ENCODE peak calls at places on chromosomes 7 and 10, in eight cellular contexts. G, W, L, J, X, B, O and U are unnamed samples.

GRCh38 chr10:71831646-71832552 is 19.2 kb downstream of the PSAP start:
- DNase-seq in O (peak; percentile 42), X (no peak), B (no peak), J (peak; percentile 67), G (no peak), W (no peak), L (peak; percentile 54), U (peak; percentile 81)

GRCh38 chr7:48528689-48529088 is 357.4 kb downstream of the ABCA13 start:
- DNase-seq in G (no peak), J (no peak), W (peak; percentile 47), B (peak; percentile 71), X (no peak), O (no peak), L (no peak), U (no peak)

GRCh38 chr7:43756368-43757072 is 2.0 kb upstream of the BLVRA start:
- DNase-seq in G (peak; percentile 16), W (no peak), B (no peak), L (peak; percentile 85), O (no peak), J (peak; percentile 48), X (no peak), U (no peak)

GRCh38 chr10:69974551-69975155 is 78.0 kb upstream of the MACROH2A2 start:
- DNase-seq in W (no peak), G (no peak), B (no peak), O (no peak), X (no peak), L (peak; percentile 91), J (no peak), U (no peak)

GRCh38 chr10:122127943-122128342 is 139.0 kb downstream of the TACC2 start:
- DNase-seq in G (no peak), W (no peak), O (no peak), B (peak; percentile 67), X (no peak), L (peak; percentile 59), J (peak; percentile 25), U (no peak)

GRCh38 chr7:12386237-12386839 is 17.3 kb downstream of the VWDE start:
- DNase-seq in X (no peak), O (no peak), G (no peak), W (no peak), B (no peak), L (no peak), J (no peak), U (no peak)

GRCh38 chr7:100655908-100656674 is at the start of gene ACTL6B:
- DNase-seq in G (peak; percentile 57), X (no peak), J (no peak), W (peak; percentile 95), L (peak; percentile 18), B (peak; percentile 95), O (peak; percentile 21), U (peak; percentile 73)

GRCh38 chr10:70729763-70730357 is 55.3 kb downstream of the TBATA start:
- DNase-seq in G (peak; percentile 42), B (peak; percentile 66), J (no peak), L (no peak), X (no peak), O (peak; percentile 14), W (no peak), U (no peak)

GRCh38 chr7:14950013-14950412 is 47.5 kb upstream of the DGKB start:
- DNase-seq in O (no peak), B (no peak), J (peak; percentile 65), L (no peak), W (no peak), X (no peak), G (no peak), U (peak; percentile 8)

GRCh38 chr7:98116656-98117461 is 10.2 kb downstream of the LMTK2 start:
- DNase-seq in J (peak; percentile 54), W (no peak), G (no peak), L (peak; percentile 75), B (no peak), X (no peak), O (no peak), U (no peak)

GRCh38 chr7:22668971-22669401 is 58.0 kb upstream of the IL6 start:
- DNase-seq in G (no peak), O (no peak), X (no peak), L (no peak), B (peak; percentile 75), W (peak; percentile 67), J (peak; percentile 38), U (no peak)

GRCh38 chr10:88450201-88450600 is 132.9 kb downstream of the RNLS start:
- DNase-seq in X (no peak), W (no peak), O (no peak), B (peak; percentile 72), L (no peak), G (no peak), J (no peak), U (no peak)

GRCh38 chr7:154914580-154915380 is 88.1 kb downstream of the PAXIP1 start:
- DNase-seq in W (peak; percentile 56), X (no peak), G (no peak), L (no peak), J (no peak), O (no peak), B (peak; percentile 74), U (no peak)

GRCh38 chr7:89797965-89798598 is 356.2 kb upstream of the STEAP1 start:
- DNase-seq in O (no peak), J (no peak), X (no peak), B (no peak), L (no peak), G (no peak), W (no peak), U (no peak)

GRCh38 chr10:122864901-122865300 is 14.5 kb downstream of the FAM24B start:
- DNase-seq in J (peak; percentile 84), X (no peak), G (no peak), B (no peak), W (no peak), L (peak; percentile 59), O (no peak), U (peak; percentile 61)

GRCh38 chr10:44864042-44864436 is 47.1 kb upstream of the TMEM72 start:
- DNase-seq in J (peak; percentile 37), B (peak; percentile 83), O (peak; percentile 32), L (no peak), X (peak; percentile 59), G (peak; percentile 41), W (peak; percentile 73), U (no peak)

GRCh38 chr7:135747366-135747765 is 1.2 kb downstream of the FAM180A start:
- DNase-seq in X (no peak), J (no peak), L (no peak), W (no peak), O (no peak), B (no peak), G (no peak), U (no peak)

GRCh38 chr10:125011171-125011925 is 69.4 kb downstream of the ZRANB1 start:
- DNase-seq in W (no peak), J (peak; percentile 25), B (no peak), G (no peak), O (no peak), X (no peak), L (no peak), U (peak; percentile 21)
- H3K27ac ChIP-seq in W (peak overlapping the region; percentile 69), J (no peak overlapping the region), B (no peak overlapping the region), G (no peak overlapping the region), O (no peak overlapping the region), X (peak overlapping the region; percentile 89), L (no peak overlapping the region), U (peak overlapping the region; percentile 36)

GRCh38 chr10:34745244-34745643 is 69.9 kb downstream of the PARD3 start:
- DNase-seq in J (no peak), W (no peak), L (no peak), O (no peak), X (no peak), G (no peak), B (no peak), U (no peak)

GRCh38 chr10:34748357-34748756 is 66.7 kb downstream of the PARD3 start:
- DNase-seq in W (no peak), J (no peak), G (no peak), O (no peak), L (no peak), X (no peak), B (no peak), U (no peak)

GRCh38 chr10:34744590-34744989 is 70.5 kb downstream of the PARD3 start:
- DNase-seq in W (no peak), O (no peak), G (no peak), B (no peak), X (no peak), L (no peak), J (no peak), U (no peak)

GRCh38 chr10:34743804-34744203 is 71.3 kb downstream of the PARD3 start:
- DNase-seq in X (peak; percentile 68), W (no peak), J (no peak), O (peak; percentile 33), B (no peak), L (peak; percentile 34), G (no peak), U (peak; percentile 88)

GRCh38 chr10:34746094-34746493 is 69.0 kb downstream of the PARD3 start:
- DNase-seq in J (peak; percentile 61), O (no peak), W (no peak), B (no peak), G (no peak), L (no peak), X (no peak), U (no peak)
- TF ChIP-seq CTCF in J (no peak), O (no peak), W (no peak), B (no peak), G (no peak), L (no peak), X (no peak), U (no peak)

GRCh38 chr10:17212802-17213204 is 11.3 kb upstream of the TRDMT1 start:
- DNase-seq in X (no peak), B (no peak), J (no peak), O (no peak), L (no peak), G (no peak), W (no peak), U (no peak)

GRCh38 chr10:17209302-17209701 is 7.8 kb upstream of the TRDMT1 start:
- DNase-seq in O (no peak), G (no peak), L (no peak), J (no peak), W (no peak), B (no peak), X (no peak), U (no peak)

GRCh38 chr10:17210361-17210760 is 8.9 kb upstream of the TRDMT1 start:
- DNase-seq in W (no peak), B (no peak), L (peak; percentile 44), O (no peak), J (no peak), G (no peak), X (no peak), U (no peak)

GRCh38 chr10:17206210-17206709 is 4.8 kb upstream of the TRDMT1 start:
- DNase-seq in L (peak; percentile 93), X (no peak), B (no peak), W (no peak), G (no peak), O (no peak), J (peak; percentile 67), U (peak; percentile 30)

DNA sequence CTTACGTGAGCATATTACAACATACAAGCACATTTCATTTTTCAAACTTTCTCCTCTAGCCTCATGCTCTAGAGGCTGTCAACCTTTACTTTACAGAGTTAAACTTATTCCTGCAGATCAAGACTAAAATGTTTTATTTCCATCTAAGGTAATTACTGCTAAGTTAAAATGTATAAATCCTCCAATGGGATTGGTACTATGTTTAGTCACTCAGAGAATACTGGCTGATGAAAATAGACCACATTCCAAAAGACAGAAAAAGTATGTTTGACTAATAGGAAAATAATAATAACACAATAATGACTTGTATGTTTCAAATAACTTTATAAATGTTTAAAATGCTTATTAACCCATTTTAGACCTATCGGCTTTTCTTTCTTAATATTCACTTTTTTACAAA is 8.5 kb upstream of the TRDMT1 start:
- DNase-seq in O (no peak), G (no peak), J (no peak), L (peak; percentile 33), W (no peak), B (no peak), X (no peak), U (no peak)
- H3K27ac ChIP-seq in O (no peak overlapping the region), G (no peak overlapping the region), J (no peak overlapping the region), L (peak overlapping the region; percentile 45), W (no peak overlapping the region), B (no peak overlapping the region), X (no peak overlapping the region), U (no peak overlapping the region)

GRCh38 chr7:78146546-78146945 is 348.0 kb downstream of the PHTF2 start:
- DNase-seq in O (no peak), W (no peak), L (no peak), X (no peak), J (no peak), B (no peak), G (no peak), U (no peak)
- TF ChIP-seq CTCF in O (no peak), W (no peak), L (no peak), X (no peak), J (no peak), B (no peak), G (no peak), U (no peak)